ENCODE peak calls at places on chromosomes 6 and 20, in seven cellular contexts. B is HFF-Myc; M is retina; U is LoVo; S is anterior cingulate cortex; E is stimulated activated CD4-positive, alpha-beta T cell treated with anti-CD3 and anti-CD28 coated beads, TNF-alpha, amount 100 ng/mL, for 24 hours; V is EL. T is an unnamed sample.

GRCh38 chr6:118768904-118769325 is 117.5 kb upstream of the CEP85L start:
- DNase-seq in B (no peak), M (no peak), U (no peak), S (no peak), E (no peak), V (no peak), T (no peak)

GRCh38 chr6:143262037-143262436 is 188.5 kb downstream of the ADAT2 start:
- DNase-seq in B (no peak), M (no peak), U (no peak), S (no peak), E (no peak), V (no peak), T (no peak)

GRCh38 chr6:105926318-105926717 is 159.8 kb upstream of the PRDM1 start:
- DNase-seq in B (no peak), M (peak), U (no peak), S (no peak), E (no peak), V (no peak), T (no peak)

GRCh38 chr6:51339108-51339507 is 520.4 kb downstream of the TFAP2B start:
- DNase-seq in B (no peak), M (no peak), U (no peak), S (no peak), E (no peak), V (no peak), T (no peak)

GRCh38 chr6:53044071-53044470 is 21.1 kb upstream of the FBXO9 start:
- DNase-seq in B (no peak), M (peak), U (no peak), S (no peak), E (no peak), V (peak), T (no peak)

GRCh38 chr6:170127151-170127550 is 163.7 kb downstream of the DLL1 start:
- DNase-seq in B (no peak), M (no peak), U (no peak), S (no peak), E (no peak), V (no peak), T (no peak)

GRCh38 chr6:37058084-37058586 is 52.7 kb downstream of the FGD2 start:
- DNase-seq in B (no peak), M (no peak), U (no peak), S (no peak), E (no peak), V (peak), T (no peak)

GRCh38 chr6:163711615-163712568 is 297.4 kb downstream of the QKI start:
- DNase-seq in B (peak), M (no peak), U (no peak), S (peak), E (no peak), V (no peak), T (peak)

GRCh38 chr6:7311920-7312615 is 931 bp downstream of the SSR1 start:
- DNase-seq in B (no peak), M (no peak), U (no peak), S (no peak), E (no peak), V (no peak), T (no peak)

GRCh38 chr20:63635431-63636141 is 8.7 kb upstream of the GMEB2 start:
- DNase-seq in B (no peak), M (no peak), U (no peak), S (no peak), E (peak), V (no peak), T (no peak)

GRCh38 chr6:30206799-30207618 is 6.2 kb downstream of the TRIM26 start:
- DNase-seq in B (peak), M (peak), U (peak), S (no peak), E (no peak), V (peak), T (no peak)

T was measured in left ventricle myocardium inferior.